ENCODE peak calls at places on chromosomes 7 and 10, in five cellular contexts. F, W, C, O and X are unnamed samples.

GRCh38 chr7:127336458-127336857 is 56.0 kb downstream of the ZNF800 start:
- DNase-seq in F (no peak), W (no peak), C (no peak), O (no peak), X (no peak)

GRCh38 chr10:29083096-29083495 is 205.8 kb upstream of the LYZL1 start:
- DNase-seq in F (no peak), W (no peak), C (no peak), O (no peak), X (no peak)

GRCh38 chr7:24024689-24025088 is 259.3 kb upstream of the NPY start:
- DNase-seq in F (no peak), W (no peak), C (no peak), O (no peak), X (no peak)

GRCh38 chr10:93452143-93452542 is 30.0 kb downstream of the MYOF start:
- DNase-seq in F (no peak), W (no peak), C (peak), O (no peak), X (no peak)

GRCh38 chr7:5549096-5549896 is 125.7 kb upstream of the TNRC18 start:
- DNase-seq in F (peak), W (peak), C (peak), O (no peak), X (peak)

GRCh38 chr7:4638781-4639575 is 43.1 kb upstream of the FOXK1 start:
- DNase-seq in F (no peak), W (no peak), C (no peak), O (no peak), X (no peak)

GRCh38 chr10:69382382-69383117 is 34.2 kb downstream of the TACR2 start:
- DNase-seq in F (no peak), W (no peak), C (no peak), O (no peak), X (no peak)

GRCh38 chr7:156558198-156558597 is 82.4 kb upstream of the RNF32 start:
- DNase-seq in F (no peak), W (no peak), C (no peak), O (no peak), X (no peak)

GRCh38 chr10:58993480-58994221 is 182.8 kb upstream of the PHYHIPL start:
- DNase-seq in F (no peak), W (no peak), C (no peak), O (no peak), X (no peak)

GRCh38 chr7:31899356-31899927 is 170.8 kb downstream of the PDE1C start:
- DNase-seq in F (no peak), W (no peak), C (no peak), O (no peak), X (no peak)

GRCh38 chr10:119221201-119221600 is 13.8 kb downstream of the GRK5 start:
- DNase-seq in F (no peak), W (no peak), C (no peak), O (no peak), X (no peak)

GRCh38 chr7:32532716-32533115 is 37.4 kb downstream of the AVL9 start:
- DNase-seq in F (no peak), W (no peak), C (no peak), O (no peak), X (no peak)